ENCODE peak calls at places on chromosomes 12 and 14, in eight cellular contexts. L is NCI-H69; T is activated CD8-positive, alpha-beta memory T cell treated with anti-CD3 and anti-CD28 coated beads for 24 hours; V is HTR-8/SVneo; K is NCI-H748 treated with DMSO at 0.1 percent for 48 hours; D is activated CD4-positive, alpha-beta T cell treated with anti-CD3 and anti-CD28 coated beads for 4 hours; B is neural crest cell; S is lung microvascular endothelial cell. Q is an unnamed sample.

GRCh38 chr14:55832974-55833373 is 253.0 kb downstream of the KTN1 start:
- DNase-seq in B (no peak), S (no peak), K (no peak), T (no peak), L (no peak), V (no peak), D (no peak), Q (no peak)

GRCh38 chr12:98578821-98579220 is 14.7 kb upstream of the SLC25A3 start:
- DNase-seq in D (no peak), K (no peak), V (no peak), B (no peak), S (no peak), L (peak; percentile 34), T (no peak), Q (no peak)

GRCh38 chr14:91343051-91343450 is 74.6 kb downstream of the CCDC88C start:
- DNase-seq in V (no peak), L (no peak), B (no peak), T (no peak), D (no peak), K (no peak), S (no peak), Q (no peak)

GRCh38 chr12:52055781-52056711 is 4.8 kb downstream of the NR4A1 start:
- DNase-seq in S (no peak), L (no peak), K (no peak), V (no peak), D (no peak), T (no peak), B (no peak), Q (no peak)

GRCh38 chr12:47860873-47861272 is 41.2 kb upstream of the HDAC7 start:
- DNase-seq in T (no peak), V (no peak), K (no peak), S (no peak), D (no peak), L (no peak), B (no peak), Q (no peak)

GRCh38 chr14:89013098-89013504 is 188.7 kb downstream of the TTC8 start:
- DNase-seq in D (no peak), T (no peak), V (peak; percentile 46), S (peak; percentile 4), B (no peak), K (no peak), L (peak; percentile 75), Q (no peak)

GRCh38 chr14:32601908-32602307 is 272.8 kb downstream of the AKAP6 start:
- DNase-seq in V (no peak), T (no peak), L (no peak), B (no peak), K (no peak), S (no peak), D (no peak), Q (no peak)

GRCh38 chr12:27975222-27976136 is 2.9 kb upstream of the PTHLH start:
- DNase-seq in S (peak; percentile 70), L (peak; percentile 10), B (peak; percentile 20), D (peak; percentile 11), V (peak; percentile 56), T (peak; percentile 57), K (no peak), Q (peak; percentile 17)

GRCh38 chr12:118548887-118549286 is 172.5 kb downstream of the SUDS3 start:
- DNase-seq in D (no peak), V (no peak), L (no peak), B (no peak), S (no peak), T (no peak), K (no peak), Q (no peak)

GRCh38 chr12:48028541-48029400 is 24.5 kb upstream of the COL2A1 start:
- DNase-seq in V (no peak), L (peak; percentile 45), S (no peak), K (no peak), B (no peak), D (no peak), T (no peak), Q (no peak)

GRCh38 chr14:96502621-96503251 is 554 bp downstream of the PAPOLA start:
- DNase-seq in D (peak; percentile 7), B (peak; percentile 29), K (no peak), S (peak; percentile 76), L (peak; percentile 76), V (peak; percentile 29), T (no peak), Q (peak; percentile 59)

GRCh38 chr12:57483466-57483865 is 3.8 kb upstream of the ARHGAP9 start:
- DNase-seq in B (no peak), V (no peak), T (no peak), L (no peak), K (no peak), S (no peak), D (no peak), Q (no peak)

GRCh38 chr12:510071-510825 is 50.5 kb downstream of the B4GALNT3 start:
- DNase-seq in D (no peak), V (no peak), B (peak; percentile 22), S (no peak), K (peak; percentile 56), L (peak; percentile 99), T (no peak), Q (no peak)

GRCh38 chr12:109276160-109276559 is 32.9 kb downstream of the FOXN4 start:
- DNase-seq in K (no peak), B (no peak), V (no peak), T (no peak), L (no peak), D (no peak), S (no peak), Q (no peak)

GRCh38 chr14:79896009-79896408 is 315.3 kb downstream of the DIO2 start:
- DNase-seq in K (no peak), T (no peak), L (peak; percentile 46), B (no peak), S (no peak), V (no peak), D (no peak), Q (no peak)

GRCh38 chr14:25406818-25407217 is 356.9 kb upstream of the STXBP6 start:
- DNase-seq in T (no peak), S (peak; percentile 40), B (peak; percentile 36), K (peak; percentile 51), D (no peak), V (no peak), L (peak; percentile 60), Q (no peak)

GRCh38 chr12:10940389-10940788 is 1.3 kb upstream of the TAS2R14 start:
- DNase-seq in K (no peak), L (no peak), D (no peak), T (no peak), V (peak; percentile 17), S (no peak), B (no peak), Q (no peak)

GRCh38 chr14:76603713-76604112 is 157.6 kb upstream of the VASH1 start:
- DNase-seq in D (no peak), K (no peak), B (no peak), L (no peak), V (no peak), S (no peak), T (no peak), Q (peak; percentile 71)

GRCh38 chr12:65911321-65911720 is 87.0 kb downstream of the HMGA2 start:
- DNase-seq in B (no peak), T (no peak), V (no peak), K (no peak), S (peak; percentile 84), L (peak; percentile 1), D (no peak), Q (no peak)

GRCh38 chr12:110345176-110345651 is 58.3 kb downstream of the ANAPC7 start:
- DNase-seq in T (peak; percentile 41), S (no peak), K (no peak), D (no peak), L (no peak), B (no peak), V (no peak), Q (no peak)

GRCh38 chr14:68665116-68665515 is 127.8 kb downstream of the ZFP36L1 start:
- DNase-seq in K (no peak), S (peak; percentile 79), D (no peak), T (peak; percentile 47), B (no peak), V (peak; percentile 69), L (no peak), Q (no peak)

GRCh38 chr14:66120402-66120801 is 365.8 kb upstream of the CCDC196 start:
- DNase-seq in K (no peak), S (no peak), D (no peak), L (no peak), V (no peak), B (no peak), T (no peak), Q (no peak)

GRCh38 chr14:50471838-50472465 is 60.4 kb downstream of the MAP4K5 start:
- DNase-seq in K (no peak), D (no peak), B (no peak), S (no peak), V (no peak), T (no peak), L (no peak), Q (no peak)

GRCh38 chr14:71103662-71104484 is 196.6 kb downstream of the PCNX1 start:
- DNase-seq in B (no peak), V (peak; percentile 92), S (peak; percentile 72), L (peak; percentile 76), D (peak; percentile 33), T (no peak), K (peak; percentile 61), Q (no peak)

GRCh38 chr14:26394114-26394855 is 203.5 kb downstream of the NOVA1 start:
- DNase-seq in K (peak; percentile 76), L (peak; percentile 94), V (peak; percentile 53), B (no peak), D (no peak), T (no peak), S (no peak), Q (no peak)

Q was measured in heart left ventricle.